ENCODE peak calls at places on chromosomes 16 and 17, in nine cellular contexts. S, U, G, O, I, J, Z, T and W are unnamed samples.

GRCh38 chr17:15124746-15125145 is 140.4 kb downstream of the PMP22 start:
- DNase-seq in S (no peak), U (no peak), G (no peak), O (no peak), I (no peak), J (no peak), Z (no peak), T (no peak), W (no peak)

GRCh38 chr17:61199431-61200348 is 200.0 kb upstream of the TBX2 start:
- DNase-seq in S (no peak), U (no peak), G (no peak), O (no peak), I (no peak), J (no peak), Z (no peak), T (no peak), W (no peak)

GRCh38 chr16:68013440-68013839 is 2.3 kb downstream of the DPEP2NB start:
- DNase-seq in S (no peak), U (no peak), G (no peak), O (no peak), I (no peak), J (no peak), Z (no peak), T (peak), W (no peak)

GRCh38 chr17:57955183-57955952 is at the start of gene CUEDC1:
- DNase-seq in S (peak), U (peak), G (peak), O (peak), I (peak), J (peak), Z (peak), T (peak), W (peak)

GRCh38 chr17:7889166-7889584 is 586 bp downstream of the CHD3 start:
- DNase-seq in S (no peak), U (peak), G (peak), O (peak), I (no peak), J (peak), Z (peak), T (peak), W (peak)

GRCh38 chr17:16917995-16918394 is 53.9 kb downstream of the TNFRSF13B start:
- DNase-seq in S (no peak), U (no peak), G (no peak), O (no peak), I (no peak), J (no peak), Z (no peak), T (no peak), W (no peak)

GRCh38 chr17:44913676-44914075 is 1.6 kb downstream of the GFAP start:
- DNase-seq in S (no peak), U (no peak), G (no peak), O (no peak), I (no peak), J (no peak), Z (no peak), T (no peak), W (no peak)

GRCh38 chr16:49580751-49581303 is 207.2 kb downstream of the C16orf78 start:
- DNase-seq in S (no peak), U (no peak), G (no peak), O (peak), I (no peak), J (no peak), Z (no peak), T (no peak), W (no peak)

GRCh38 chr17:43696891-43697290 is 35.2 kb upstream of the MEOX1 start:
- DNase-seq in S (no peak), U (no peak), G (no peak), O (no peak), I (no peak), J (no peak), Z (no peak), T (no peak), W (no peak)

GRCh38 chr16:17828012-17828411 is 357.3 kb upstream of the XYLT1 start:
- DNase-seq in S (no peak), U (no peak), G (no peak), O (peak), I (no peak), J (no peak), Z (no peak), T (no peak), W (no peak)

GRCh38 chr16:84024854-84025253 is 17.7 kb downstream of the SLC38A8 start:
- DNase-seq in S (no peak), U (no peak), G (no peak), O (peak), I (no peak), J (no peak), Z (no peak), T (peak), W (no peak)

GRCh38 chr17:4944163-4944553 is 4.1 kb downstream of the RNF167 start:
- DNase-seq in S (no peak), U (no peak), G (no peak), O (no peak), I (no peak), J (no peak), Z (peak), T (no peak), W (no peak)

GRCh38 chr16:1428511-1428910 is 2.4 kb upstream of the PERCC1 start:
- DNase-seq in S (no peak), U (no peak), G (no peak), O (no peak), I (peak), J (peak), Z (peak), T (peak), W (peak)

GRCh38 chr17:3843935-3844516 is 2.0 kb downstream of the NCBP3 start:
- DNase-seq in S (no peak), U (no peak), G (no peak), O (no peak), I (no peak), J (peak), Z (peak), T (peak), W (peak)

GRCh38 chr16:1105888-1106620 is 10.0 kb upstream of the C1QTNF8 start:
- DNase-seq in S (peak), U (no peak), G (peak), O (peak), I (peak), J (peak), Z (peak), T (peak), W (peak)

DNA sequence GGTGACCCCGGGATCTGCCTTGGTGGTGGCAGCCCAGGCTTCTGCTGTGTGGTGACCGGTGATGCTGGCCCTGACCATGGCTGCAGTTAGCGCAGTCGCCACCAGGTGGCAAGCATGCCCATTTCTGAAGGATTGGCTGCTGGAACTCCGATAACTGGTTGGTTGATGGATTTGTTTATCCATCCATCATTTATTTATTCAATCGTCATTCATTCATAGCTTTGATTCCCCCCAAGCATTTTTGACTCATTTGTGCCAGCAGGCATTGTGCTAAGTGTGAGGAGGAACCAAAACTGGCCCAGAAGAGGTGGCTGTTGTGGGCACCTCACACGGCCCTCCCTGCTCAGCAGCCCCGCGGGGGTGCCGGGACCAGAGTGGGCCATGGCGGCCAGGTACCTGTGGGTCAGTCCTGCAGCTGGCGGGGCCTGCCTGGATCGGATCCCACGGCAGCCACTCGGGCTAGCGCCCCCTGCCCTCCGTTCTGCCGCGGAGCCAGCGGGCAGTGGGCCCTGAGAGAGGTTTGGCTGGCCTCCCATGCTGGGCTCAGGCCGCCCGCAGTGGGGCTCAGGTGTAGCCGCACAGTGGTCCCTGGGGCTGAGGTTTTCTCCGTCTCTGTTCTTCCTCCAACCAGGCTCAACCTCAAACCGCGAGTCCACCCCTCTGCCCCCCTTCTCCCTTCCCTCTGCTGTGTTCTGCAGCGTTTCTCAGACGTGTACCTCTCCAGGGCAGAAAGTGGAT is 28.8 kb upstream of the ITGA3 start:
- DNase-seq in S (peak), U (peak), G (peak), O (peak), I (peak), J (peak), Z (peak), T (peak), W (peak)
- TF ChIP-seq POLR2A in S (no peak), U (no peak), G (no peak), O (peak), I (no peak), J (no peak), Z (no peak), T (no peak), W (no peak)

GRCh38 chr17:81021531-81022370 is 13.2 kb upstream of the BAIAP2 start:
- DNase-seq in S (peak), U (no peak), G (peak), O (no peak), I (peak), J (no peak), Z (no peak), T (no peak), W (no peak)
- TF ChIP-seq POLR2A in S (no peak), U (no peak), G (no peak), O (no peak), I (no peak), J (no peak), Z (no peak), T (no peak), W (no peak)

GRCh38 chr16:4766875-4767628 is at the start of gene ZNF500:
- DNase-seq in S (peak), U (peak), G (peak), O (peak), I (peak), J (peak), Z (peak), T (peak), W (peak)
- TF ChIP-seq POLR2A in S (peak), U (peak), G (peak), O (peak), I (peak), J (peak), Z (peak), T (peak), W (peak)

GRCh38 chr17:78883090-78883532 is 19.9 kb downstream of the CEP295NL start:
- DNase-seq in S (no peak), U (peak), G (peak), O (peak), I (no peak), J (peak), Z (peak), T (no peak), W (peak)
- TF ChIP-seq POLR2A in S (no peak), U (no peak), G (peak), O (no peak), I (no peak), J (no peak), Z (no peak), T (no peak), W (no peak)

DNA sequence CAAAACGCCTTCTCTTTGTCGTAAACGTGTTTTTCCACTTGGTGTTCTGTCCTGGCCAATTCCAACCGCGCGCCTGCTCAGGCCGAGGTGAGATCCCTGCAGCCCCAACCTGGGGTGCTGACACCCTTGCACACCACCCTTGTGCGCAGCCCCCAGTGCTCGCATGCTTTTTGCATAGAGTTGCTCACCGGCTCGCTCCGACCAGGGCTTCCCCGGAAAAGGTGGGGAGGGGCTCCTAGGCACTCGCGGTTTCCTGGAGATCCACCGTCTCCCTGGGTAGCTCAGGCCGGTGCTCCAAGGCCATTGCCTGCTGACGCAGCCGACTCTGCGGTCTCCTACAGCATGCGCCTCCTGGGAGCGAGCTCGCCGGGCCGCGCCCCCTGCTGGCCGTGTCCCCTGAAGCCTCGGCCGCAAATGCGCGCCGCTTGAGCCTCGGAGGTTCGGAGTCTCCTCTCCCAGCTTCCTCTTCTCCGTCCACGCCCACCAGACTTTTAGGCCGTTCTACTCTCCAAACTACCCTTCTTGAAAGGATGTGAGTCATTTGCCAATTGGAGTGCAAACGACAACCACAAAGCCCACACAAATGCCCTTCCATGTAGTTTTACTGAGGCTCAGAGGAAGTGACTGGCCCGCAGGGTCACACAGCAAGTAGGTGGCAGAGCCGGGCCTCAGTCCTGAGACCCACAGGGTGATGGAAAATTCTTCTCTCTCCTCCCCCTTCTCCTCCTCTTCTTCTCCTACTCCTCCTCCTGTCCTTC is 7.2 kb upstream of the PDP2 start:
- DNase-seq in S (peak), U (peak), G (peak), O (peak), I (peak), J (peak), Z (peak), T (peak), W (peak)
- TF ChIP-seq POLR2A in S (no peak), U (no peak), G (no peak), O (no peak), I (no peak), J (peak), Z (no peak), T (peak), W (no peak)

DNA sequence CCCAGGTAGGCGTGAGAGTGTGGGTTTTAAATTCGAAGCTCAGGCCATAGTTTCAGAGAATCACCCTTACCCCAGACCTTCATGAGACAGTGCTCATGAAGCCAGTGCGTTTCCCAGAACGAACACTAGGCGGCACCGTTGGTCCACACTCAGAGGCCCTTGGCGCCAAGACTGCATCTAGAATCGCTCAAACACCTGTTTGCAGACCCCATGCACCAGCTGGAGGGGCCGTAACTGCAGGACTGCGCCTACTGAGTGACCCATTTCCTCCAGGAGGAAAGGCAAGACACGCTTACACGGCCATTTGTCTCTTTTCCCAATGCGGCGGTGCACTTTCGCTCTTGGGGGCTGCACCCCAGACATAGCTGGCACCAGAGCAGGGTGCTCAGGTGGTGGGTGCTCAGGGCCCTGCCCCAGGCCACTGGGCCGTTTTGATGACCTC is 34.0 kb downstream of the ADGRG5 start:
- DNase-seq in S (peak), U (peak), G (peak), O (peak), I (peak), J (peak), Z (peak), T (peak), W (peak)
- TF ChIP-seq POLR2A in S (peak), U (no peak), G (no peak), O (peak), I (peak), J (no peak), Z (no peak), T (no peak), W (no peak)